ENCODE peak calls at places on chromosomes 3 and 15, in ten cellular contexts. D is AML-193; L is NCI-H345; H is HTR-8/SVneo; F is adipocyte; K is ovary; Q is HL-60; O is effector memory CD4-positive, alpha-beta T cell; U is HCEC 1CT; E is tibial artery. N is an unnamed sample.
A peak's percentile ranks its signal among the peaks of the same experiment; 100 is the strongest.

GRCh38 chr3:24601500-24601899 is 106.8 kb upstream of the THRB start:
- DNase-seq in D (no peak), L (no peak), H (no peak), F (no peak), K (no peak), Q (no peak), O (no peak), U (no peak), E (peak; percentile 72), N (no peak)

GRCh38 chr15:83837946-83838571 is 184.1 kb downstream of the ADAMTSL3 start:
- DNase-seq in D (no peak), L (no peak), H (peak; percentile 28), F (no peak), K (peak; percentile 29), Q (no peak), O (no peak), U (no peak), E (peak; percentile 42), N (no peak)

GRCh38 chr3:10992946-10993728 is 589 bp downstream of the SLC6A1 start:
- DNase-seq in D (no peak), L (no peak), H (no peak), F (no peak), K (no peak), Q (no peak), O (no peak), U (no peak), E (no peak), N (no peak)

GRCh38 chr3:38488949-38489348 is 7.2 kb upstream of the EXOG start:
- DNase-seq in D (no peak), L (no peak), H (no peak), F (no peak), K (no peak), Q (no peak), O (no peak), U (no peak), E (no peak), N (no peak)

GRCh38 chr3:23341147-23341838 is 138.2 kb downstream of the UBE2E2 start:
- DNase-seq in D (no peak), L (no peak), H (no peak), F (no peak), K (no peak), Q (no peak), O (no peak), U (no peak), E (no peak), N (no peak)

GRCh38 chr3:177451940-177452484 is 254.7 kb upstream of the TBL1XR1 start:
- DNase-seq in D (no peak), L (no peak), H (no peak), F (peak; percentile 89), K (no peak), Q (no peak), O (no peak), U (peak; percentile 55), E (no peak), N (no peak)

GRCh38 chr3:171690291-171690690 is 120.0 kb downstream of the PLD1 start:
- DNase-seq in D (peak; percentile 77), L (no peak), H (no peak), F (no peak), K (no peak), Q (no peak), O (no peak), U (no peak), E (no peak), N (no peak)

GRCh38 chr3:143811602-143812001 is 36.7 kb downstream of the SLC9A9 start:
- DNase-seq in D (peak; percentile 36), L (no peak), H (no peak), F (no peak), K (no peak), Q (peak; percentile 23), O (no peak), U (no peak), E (peak; percentile 81), N (no peak)

GRCh38 chr15:45393851-45394250 is 15.5 kb upstream of the GATM start:
- DNase-seq in D (no peak), L (no peak), H (no peak), F (no peak), K (no peak), Q (no peak), O (no peak), U (peak; percentile 14), E (no peak), N (no peak)

GRCh38 chr15:99181544-99181943 is 67.8 kb downstream of the TTC23 start:
- DNase-seq in D (peak; percentile 10), L (peak; percentile 34), H (no peak), F (no peak), K (no peak), Q (no peak), O (no peak), U (no peak), E (peak; percentile 71), N (no peak)

GRCh38 chr3:144557515-144557914 is 585.9 kb downstream of the DIPK2A start:
- DNase-seq in D (no peak), L (no peak), H (no peak), F (no peak), K (no peak), Q (no peak), O (no peak), U (no peak), E (no peak), N (no peak)